ENCODE peak calls at places on chromosomes 5 and 9, in seven cellular contexts. H is HCT116, Q is H1, C is SK-N-SH, Z is K562, I is HepG2, X is GM12878. J is an unnamed sample.

GRCh38 chr9:84169240-84169639 is 171.3 kb downstream of the SLC28A3 start:
- DNase-seq in H (no peak), Q (no peak), C (no peak), Z (no peak), I (no peak), X (no peak), J (no peak)

GRCh38 chr5:62732677-62733121 is 154.1 kb downstream of the LRRC70 start:
- DNase-seq in H (no peak), Q (no peak), C (no peak), Z (no peak), I (no peak), X (no peak), J (no peak)

GRCh38 chr5:126852916-126853315 is 76.0 kb downstream of the LMNB1 start:
- DNase-seq in H (no peak), Q (no peak), C (no peak), Z (no peak), I (no peak), X (no peak), J (no peak)

GRCh38 chr5:68484307-68485068 is 268.9 kb downstream of the PIK3R1 start:
- DNase-seq in H (no peak), Q (no peak), C (no peak), Z (no peak), I (no peak), X (no peak), J (peak)

GRCh38 chr9:114930063-114930812 is at the start of gene TNFSF8:
- DNase-seq in H (no peak), Q (no peak), C (no peak), Z (no peak), I (no peak), X (no peak), J (no peak)

GRCh38 chr9:4026925-4027324 is 272.9 kb downstream of the GLIS3 start:
- DNase-seq in H (no peak), Q (no peak), C (no peak), Z (no peak), I (no peak), X (no peak), J (no peak)

GRCh38 chr5:129460121-129460950 is at the start of gene ADAMTS19:
- DNase-seq in H (no peak), Q (peak), C (peak), Z (no peak), I (no peak), X (no peak), J (peak)

GRCh38 chr5:88145205-88145602 is 123.4 kb downstream of the TMEM161B start:
- DNase-seq in H (no peak), Q (peak), C (no peak), Z (no peak), I (no peak), X (no peak), J (no peak)

DNA sequence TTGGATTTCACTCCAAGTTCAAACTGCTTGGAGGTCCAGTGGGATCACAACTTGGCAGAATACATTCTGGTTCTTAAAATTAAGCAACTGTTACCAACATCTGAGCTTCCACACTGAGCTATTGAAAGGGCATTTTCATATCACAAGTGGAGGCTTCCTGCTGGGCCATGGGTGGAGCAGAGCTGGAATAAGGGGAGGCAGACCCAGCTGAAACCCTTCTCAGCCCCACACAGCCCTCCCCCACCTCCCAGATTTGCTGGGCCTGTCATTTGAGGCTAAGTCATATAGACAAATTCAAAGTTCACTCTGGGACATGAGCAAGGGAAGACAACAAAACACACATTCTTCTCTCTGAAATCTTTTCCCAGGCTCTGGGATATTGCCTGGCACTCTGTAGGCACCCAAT is 79.9 kb downstream of the ACTL7B start:
- DNase-seq in H (no peak), Q (no peak), C (no peak), Z (no peak), I (peak), X (no peak), J (no peak)
- TF ChIP-seq JUND in H (no peak), Q (no peak), C (no peak), Z (no peak), I (no peak), X (no peak), J (no peak)

GRCh38 chr5:8851101-8851500 is 694.8 kb downstream of the SEMA5A start:
- DNase-seq in H (no peak), Q (no peak), C (peak), Z (no peak), I (no peak), X (no peak), J (no peak)
- TF ChIP-seq JUND in H (no peak), Q (no peak), C (no peak), Z (no peak), I (no peak), X (no peak), J (no peak)

GRCh38 chr9:99778829-99779228 is 42.9 kb upstream of the NR4A3 start:
- DNase-seq in H (no peak), Q (no peak), C (no peak), Z (no peak), I (no peak), X (no peak), J (no peak)
- TF ChIP-seq JUND in H (no peak), Q (no peak), C (no peak), Z (no peak), I (no peak), X (no peak), J (no peak)

GRCh38 chr9:133935328-133936040 is 56.6 kb downstream of the VAV2 start:
- DNase-seq in H (no peak), Q (no peak), C (peak), Z (peak), I (no peak), X (no peak), J (no peak)
- TF ChIP-seq JUND in H (no peak), Q (no peak), C (no peak), Z (no peak), I (no peak), X (no peak), J (no peak)

GRCh38 chr9:113427629-113428028 is 17.1 kb downstream of the C9orf43 start:
- DNase-seq in H (no peak), Q (no peak), C (no peak), Z (no peak), I (no peak), X (no peak), J (no peak)
- TF ChIP-seq JUND in H (no peak), Q (no peak), C (no peak), Z (peak), I (no peak), X (no peak), J (no peak)

GRCh38 chr9:7104625-7105024 is 346.9 kb downstream of the KDM4C start:
- DNase-seq in H (no peak), Q (no peak), C (no peak), Z (no peak), I (no peak), X (no peak), J (no peak)
- TF ChIP-seq JUND in H (no peak), Q (no peak), C (no peak), Z (no peak), I (no peak), X (no peak), J (no peak)

DNA sequence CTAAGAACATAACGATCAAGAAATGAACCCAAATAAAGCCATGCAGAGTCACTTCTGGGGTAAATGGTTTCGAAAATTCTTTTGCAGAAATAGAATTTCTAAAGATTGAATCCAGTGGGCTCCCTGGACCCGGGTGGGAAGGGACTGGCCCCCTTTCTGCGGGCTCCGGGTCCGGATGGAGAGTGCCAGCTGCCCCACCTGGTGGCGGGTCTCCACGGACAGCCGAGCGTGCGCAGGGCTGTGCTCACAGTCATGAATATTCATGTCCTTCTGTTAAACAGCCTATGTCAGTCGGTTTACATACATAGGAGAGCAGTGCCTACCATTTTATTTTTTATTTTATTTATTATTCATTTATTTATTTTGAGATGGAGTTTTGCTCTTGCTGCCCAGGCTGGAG is 4.7 kb upstream of the PPP1R26 start:
- DNase-seq in H (peak), Q (peak), C (peak), Z (peak), I (peak), X (no peak), J (peak)
- TF ChIP-seq JUND in H (no peak), Q (no peak), C (no peak), Z (no peak), I (no peak), X (no peak), J (no peak)

GRCh38 chr5:72328172-72328571 is 8.0 kb downstream of the PTCD2 start:
- DNase-seq in H (no peak), Q (no peak), C (peak), Z (no peak), I (no peak), X (no peak), J (peak)
- TF ChIP-seq JUND in H (no peak), Q (no peak), C (no peak), Z (no peak), I (no peak), X (no peak), J (no peak)

GRCh38 chr5:4020386-4020785 is 424.8 kb downstream of the IRX1 start:
- DNase-seq in H (no peak), Q (no peak), C (no peak), Z (no peak), I (no peak), X (no peak), J (no peak)

GRCh38 chr5:4023701-4024100 is 428.1 kb downstream of the IRX1 start:
- DNase-seq in H (no peak), Q (no peak), C (no peak), Z (no peak), I (no peak), X (no peak), J (no peak)

GRCh38 chr5:4019841-4020240 is 424.2 kb downstream of the IRX1 start:
- DNase-seq in H (no peak), Q (no peak), C (no peak), Z (no peak), I (no peak), X (no peak), J (no peak)

GRCh38 chr5:4022991-4023390 is 427.4 kb downstream of the IRX1 start:
- DNase-seq in H (no peak), Q (no peak), C (no peak), Z (no peak), I (no peak), X (no peak), J (no peak)

DNA sequence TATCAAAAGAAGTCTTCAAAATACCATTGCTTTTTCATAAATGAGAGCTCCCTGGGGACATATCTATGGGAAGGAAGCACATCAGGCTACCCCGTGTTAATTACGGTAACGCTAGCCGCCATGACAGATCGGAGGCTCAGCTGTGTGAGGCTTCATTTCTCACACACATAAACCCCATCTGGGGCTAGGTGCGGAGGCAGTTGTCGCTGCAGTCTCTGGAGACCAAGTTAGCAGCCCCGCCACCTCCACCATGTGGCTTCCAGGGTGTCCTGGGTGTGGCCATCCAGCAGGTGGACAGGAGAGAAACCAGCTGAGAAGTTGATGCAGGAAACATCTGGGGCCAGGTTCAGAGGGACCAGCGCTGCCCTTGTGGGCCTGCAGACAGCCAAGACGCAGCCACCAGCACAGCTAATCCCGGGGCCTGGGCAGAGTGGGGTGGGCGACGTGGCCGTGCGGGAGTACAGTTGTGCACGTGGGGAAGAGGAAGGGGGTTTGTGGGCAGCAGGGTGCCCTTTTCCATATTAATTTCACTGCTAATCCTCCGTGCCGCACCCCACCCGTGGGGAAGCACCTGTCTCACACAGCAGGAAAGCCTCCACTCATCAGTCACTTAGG is 426.5 kb downstream of the IRX1 start:
- DNase-seq in H (no peak), Q (no peak), C (no peak), Z (no peak), I (no peak), X (no peak), J (no peak)
- TF ChIP-seq JUND in H (no peak), Q (no peak), C (no peak), Z (no peak), I (no peak), X (no peak), J (no peak)

J was measured in T47D.